ENCODE peak calls at places on chromosomes 6 and 20, in six cellular contexts. One of them, this sample, is unnamed.
A peak's percentile ranks its signal among the peaks of the same experiment; 100 is the strongest.

GRCh38 chr6:138647006-138647405 is 126.6 kb upstream of the CCDC28A start:
- DNase-seq in ovary: no peak
- DNase-seq in AML-193: no peak
- DNase-seq in SW480: no peak
- DNase-seq in hippocampal formation: no peak
- DNase-seq in ecto neural progenitor cell: no peak
- DNase-seq in this sample: no peak

GRCh38 chr6:142819603-142820335 is 125.2 kb downstream of the HIVEP2 start:
- DNase-seq in SW480: peak; percentile 36
- DNase-seq in AML-193: peak; percentile 37
- DNase-seq in hippocampal formation: no peak
- DNase-seq in ovary: no peak
- DNase-seq in ecto neural progenitor cell: no peak
- DNase-seq in this sample: peak; percentile 57

GRCh38 chr6:35489066-35489465 is 7.8 kb downstream of the TEAD3 start:
- DNase-seq in ecto neural progenitor cell: no peak
- DNase-seq in AML-193: peak; percentile 29
- DNase-seq in SW480: no peak
- DNase-seq in hippocampal formation: peak; percentile 64
- DNase-seq in ovary: no peak
- DNase-seq in this sample: no peak

GRCh38 chr6:46174904-46175303 is 4.1 kb upstream of the ENPP5 start:
- DNase-seq in ecto neural progenitor cell: no peak
- DNase-seq in hippocampal formation: no peak
- DNase-seq in ovary: no peak
- DNase-seq in AML-193: no peak
- DNase-seq in SW480: no peak
- DNase-seq in this sample: peak; percentile 52

GRCh38 chr20:25043499-25044260 is 14.3 kb downstream of the ACSS1 start:
- DNase-seq in hippocampal formation: no peak
- DNase-seq in SW480: no peak
- DNase-seq in ecto neural progenitor cell: no peak
- DNase-seq in AML-193: no peak
- DNase-seq in ovary: peak; percentile 9
- DNase-seq in this sample: no peak

GRCh38 chr6:144378437-144378836 is 93.3 kb downstream of the UTRN start:
- DNase-seq in hippocampal formation: no peak
- DNase-seq in ovary: no peak
- DNase-seq in AML-193: no peak
- DNase-seq in SW480: no peak
- DNase-seq in ecto neural progenitor cell: no peak
- DNase-seq in this sample: no peak

GRCh38 chr6:72966628-72967280 is 258.5 kb downstream of the KHDC1L start:
- DNase-seq in ovary: no peak
- DNase-seq in AML-193: peak; percentile 94
- DNase-seq in hippocampal formation: no peak
- DNase-seq in ecto neural progenitor cell: no peak
- DNase-seq in SW480: no peak
- DNase-seq in this sample: no peak

GRCh38 chr20:48298851-48299484 is 513.7 kb upstream of the SULF2 start:
- DNase-seq in ecto neural progenitor cell: no peak
- DNase-seq in SW480: peak; percentile 66
- DNase-seq in AML-193: no peak
- DNase-seq in hippocampal formation: no peak
- DNase-seq in ovary: no peak
- DNase-seq in this sample: no peak

GRCh38 chr6:89215391-89215790 is 1.8 kb downstream of the GABRR1 start:
- DNase-seq in ecto neural progenitor cell: no peak
- DNase-seq in ovary: no peak
- DNase-seq in SW480: no peak
- DNase-seq in hippocampal formation: no peak
- DNase-seq in AML-193: peak; percentile 7
- DNase-seq in this sample: no peak

This sample was measured in CD8-positive, alpha-beta memory T cell.